ENCODE peak calls at places on chromosomes 6 and 20, in seven cellular contexts. H, M, Y, R, D, X and V are unnamed samples.

GRCh38 chr6:26536571-26537159 is 1.5 kb upstream of the HMGN4 start:
- DNase-seq in H (peak), M (no peak), Y (no peak), R (peak), D (peak), X (peak), V (peak)

GRCh38 chr20:5221078-5221430 is 94.2 kb downstream of the CDS2 start:
- DNase-seq in H (no peak), M (no peak), Y (no peak), R (no peak), D (no peak), X (no peak), V (no peak)

GRCh38 chr6:33319939-33320314 is 2.4 kb upstream of the ZBTB22 start:
- DNase-seq in H (no peak), M (no peak), Y (no peak), R (no peak), D (no peak), X (no peak), V (no peak)

GRCh38 chr6:167588920-167589614 is 237.6 kb upstream of the AFDN start:
- DNase-seq in H (no peak), M (no peak), Y (no peak), R (no peak), D (no peak), X (no peak), V (no peak)

GRCh38 chr20:35007413-35007812 is 51.7 kb downstream of the MYH7B start:
- DNase-seq in H (no peak), M (no peak), Y (no peak), R (no peak), D (no peak), X (no peak), V (no peak)

GRCh38 chr6:111657146-111657545 is 51.5 kb upstream of the TRAF3IP2 start:
- DNase-seq in H (no peak), M (no peak), Y (no peak), R (peak), D (peak), X (peak), V (no peak)

GRCh38 chr20:46523696-46524328 is 10.5 kb upstream of the ZNF334 start:
- DNase-seq in H (peak), M (no peak), Y (peak), R (peak), D (peak), X (peak), V (no peak)

GRCh38 chr20:23034721-23035671 is at the start of gene SSTR4:
- DNase-seq in H (no peak), M (no peak), Y (peak), R (no peak), D (no peak), X (no peak), V (no peak)

GRCh38 chr20:36153754-36154695 is 515 bp upstream of the EPB41L1 start:
- DNase-seq in H (no peak), M (peak), Y (peak), R (peak), D (peak), X (peak), V (peak)

GRCh38 chr6:113147544-113147943 is 709.6 kb upstream of the MARCKS start:
- DNase-seq in H (no peak), M (no peak), Y (no peak), R (no peak), D (peak), X (peak), V (no peak)